ENCODE peak calls at places on chromosomes 16 and 17, in four cellular contexts. I, G, B and T are unnamed samples.

GRCh38 chr17:39903158-39903884 is 15.1 kb downstream of the GSDMB start:
- DNase-seq in G (peak), B (no peak), I (peak), T (no peak)

GRCh38 chr16:56068816-56069215 is 122.5 kb upstream of the GNAO1 start:
- DNase-seq in G (no peak), B (no peak), I (no peak), T (no peak)

GRCh38 chr16:27918755-27919154 is 144.8 kb downstream of the GSG1L start:
- DNase-seq in I (no peak), G (no peak), B (no peak), T (no peak)

GRCh38 chr16:8323153-8323552 is 267.2 kb downstream of the TMEM114 start:
- DNase-seq in B (no peak), I (no peak), G (no peak), T (no peak)

GRCh38 chr17:6096201-6097004 is 26.2 kb downstream of the WSCD1 start:
- DNase-seq in G (no peak), I (no peak), B (no peak), T (no peak)

GRCh38 chr17:39606434-39607056 is 1.2 kb downstream of the NEUROD2 start:
- DNase-seq in B (peak), I (no peak), G (no peak), T (no peak)

GRCh38 chr17:36027776-36028175 is 10.0 kb upstream of the CCL23 start:
- DNase-seq in I (no peak), G (no peak), B (no peak), T (no peak)

GRCh38 chr17:51439395-51440229 is 179.3 kb downstream of the UTP18 start:
- DNase-seq in B (no peak), I (peak), G (no peak), T (peak)

GRCh38 chr16:1330931-1331711 is 2.3 kb upstream of the BAIAP3 start:
- DNase-seq in B (no peak), G (no peak), I (no peak), T (no peak)

GRCh38 chr17:72171703-72172670 is 51.2 kb downstream of the SOX9 start:
- DNase-seq in G (peak), B (no peak), I (no peak), T (no peak)

GRCh38 chr17:48162305-48162934 is 54.9 kb downstream of the SNX11 start:
- DNase-seq in I (no peak), G (no peak), B (no peak), T (no peak)

GRCh38 chr17:47694818-47695663 is 1.1 kb downstream of the TBKBP1 start:
- DNase-seq in G (peak), I (peak), B (peak), T (no peak)

GRCh38 chr16:17475104-17475503 is 4.3 kb upstream of the XYLT1 start:
- DNase-seq in I (no peak), G (no peak), B (no peak), T (no peak)

GRCh38 chr17:31787857-31788570 is 71.0 kb downstream of the COPRS start:
- DNase-seq in G (peak), I (no peak), B (no peak), T (no peak)

GRCh38 chr16:53789159-53789558 is 85.2 kb downstream of the FTO start:
- DNase-seq in I (no peak), B (no peak), G (peak), T (no peak)

GRCh38 chr17:1769826-1770477 is 8.1 kb downstream of the SERPINF1 start:
- DNase-seq in B (peak), I (peak), G (no peak), T (no peak)

GRCh38 chr16:80741716-80742115 is 62.7 kb downstream of the CDYL2 start:
- DNase-seq in B (no peak), G (no peak), I (no peak), T (no peak)

GRCh38 chr17:16158721-16159120 is 56.6 kb downstream of the NCOR1 start:
- DNase-seq in B (no peak), I (no peak), G (peak), T (no peak)

GRCh38 chr16:86635181-86635580 is 56.8 kb downstream of the FOXL1 start:
- DNase-seq in I (peak), B (no peak), G (no peak), T (peak)

GRCh38 chr16:15961557-15962205 is 12.3 kb downstream of the ABCC1 start:
- DNase-seq in B (no peak), G (no peak), I (no peak), T (no peak)

GRCh38 chr17:30380106-30380420 is 1.3 kb downstream of the CPD start:
- DNase-seq in B (no peak), I (peak), G (no peak), T (no peak)

GRCh38 chr17:48871551-48872351 is 20.8 kb upstream of the ATP5MC1 start:
- DNase-seq in B (no peak), I (no peak), G (no peak), T (no peak)

GRCh38 chr17:42065201-42065600 is 14.8 kb upstream of the C17orf113 start:
- DNase-seq in I (peak), G (no peak), B (no peak), T (no peak)

GRCh38 chr17:3575506-3575905 is 17.9 kb upstream of the TRPV3 start:
- DNase-seq in B (no peak), G (peak), I (no peak), T (no peak)

GRCh38 chr16:51766739-51767138 is 615.7 kb upstream of the SALL1 start:
- DNase-seq in B (no peak), G (no peak), I (peak), T (no peak)

GRCh38 chr16:1054660-1055556 is 17.6 kb upstream of the SSTR5 start:
- DNase-seq in B (peak), I (peak), G (peak), T (peak)

GRCh38 chr16:11743308-11744074 is 834 bp upstream of the TXNDC11 start:
- DNase-seq in I (peak), G (peak), B (no peak), T (no peak)

GRCh38 chr17:31803494-31804213 is 55.4 kb downstream of the COPRS start:
- DNase-seq in B (no peak), I (peak), G (peak), T (no peak)

GRCh38 chr16:84820305-84820684 is 510 bp downstream of the CRISPLD2 start:
- DNase-seq in G (peak), I (no peak), B (no peak), T (no peak)

GRCh38 chr16:58499615-58500328 is at the start of gene NDRG4:
- DNase-seq in I (peak), B (peak), G (peak), T (peak)

GRCh38 chr17:50808888-50809287 is 26.5 kb upstream of the WFIKKN2 start:
- DNase-seq in B (no peak), I (no peak), G (no peak), T (no peak)

GRCh38 chr17:41919840-41920579 is 1.3 kb upstream of the ACLY start:
- DNase-seq in G (no peak), I (peak), B (peak), T (no peak)

GRCh38 chr17:41811549-41812175 is at the start of gene P3H4:
- DNase-seq in B (peak), G (peak), I (peak), T (peak)

GRCh38 chr17:30225919-30226553 is 9.5 kb downstream of the SLC6A4 start:
- DNase-seq in G (no peak), I (no peak), B (no peak), T (no peak)

GRCh38 chr16:89325861-89326471 is 108.5 kb downstream of the ZNF778 start:
- DNase-seq in B (no peak), G (peak), I (peak), T (no peak)

GRCh38 chr17:57948169-57948554 is 7.0 kb downstream of the CUEDC1 start:
- DNase-seq in B (no peak), G (no peak), I (no peak), T (no peak)

GRCh38 chr17:50953831-50954601 is 87.9 kb upstream of the TOB1 start:
- DNase-seq in B (peak), G (peak), I (no peak), T (peak)

GRCh38 chr16:30948956-30949654 is at the start of gene ORAI3:
- DNase-seq in I (peak), B (peak), G (peak), T (peak)